ENCODE peak calls at places on chromosomes 2 and 18, in ten cellular contexts. Q is astrocyte of the spinal cord, H is H9, K is WTC11, S is fibroblast of lung, L is GM20000, N is PC-9, T is fibroblast of the aortic adventitia, O is H1, W is cardiac muscle cell. J is an unnamed sample.

GRCh38 chr2:212005077-212005671 is 533.4 kb downstream of the ERBB4 start:
- DNase-seq in W (peak), T (peak), K (peak), O (peak), L (peak), H (peak), S (peak), N (no peak), Q (peak), J (no peak)

GRCh38 chr18:57813245-57813644 is 10.1 kb upstream of the ATP8B1 start:
- DNase-seq in H (no peak), K (no peak), L (no peak), Q (peak), W (no peak), T (peak), O (no peak), N (peak), S (peak), J (no peak)

GRCh38 chr2:25833566-25833965 is 44.7 kb downstream of the ASXL2 start:
- DNase-seq in Q (no peak), O (no peak), K (no peak), S (no peak), N (no peak), H (no peak), T (no peak), W (no peak), L (no peak), J (no peak)

GRCh38 chr18:37641573-37641972 is 76.0 kb upstream of the CELF4 start:
- DNase-seq in L (no peak), N (no peak), W (no peak), H (no peak), K (no peak), T (no peak), Q (no peak), O (no peak), S (no peak), J (no peak)

GRCh38 chr2:11578081-11578948 is 44.5 kb downstream of the GREB1 start:
- DNase-seq in T (no peak), L (no peak), K (no peak), Q (no peak), H (no peak), W (no peak), N (no peak), S (no peak), O (no peak), J (no peak)

GRCh38 chr2:42659601-42660000 is 91.2 kb downstream of the MTA3 start:
- DNase-seq in K (no peak), T (no peak), W (no peak), N (no peak), O (no peak), H (no peak), S (no peak), Q (peak), L (no peak), J (no peak)

GRCh38 chr2:234422895-234423505 is 73.9 kb downstream of the ARL4C start:
- DNase-seq in O (no peak), H (no peak), S (no peak), W (no peak), L (no peak), K (no peak), T (no peak), N (no peak), Q (peak), J (no peak)

GRCh38 chr2:170396799-170397459 is 219.0 kb downstream of the MYO3B start:
- DNase-seq in S (peak), L (peak), H (no peak), K (no peak), T (peak), N (no peak), O (no peak), W (no peak), Q (peak), J (no peak)

GRCh38 chr2:36562245-36562644 is 35.7 kb downstream of the FEZ2 start:
- DNase-seq in L (no peak), S (peak), K (no peak), T (peak), W (no peak), O (no peak), Q (peak), N (peak), H (no peak), J (no peak)

GRCh38 chr2:201969938-201970785 is 63.5 kb upstream of the FZD7 start:
- DNase-seq in W (no peak), H (no peak), N (no peak), S (peak), L (no peak), Q (peak), O (no peak), K (no peak), T (peak), J (no peak)

GRCh38 chr18:68520406-68521075 is 194.4 kb downstream of the TMX3 start:
- DNase-seq in O (no peak), Q (peak), L (no peak), T (peak), K (no peak), W (no peak), H (no peak), N (no peak), S (peak), J (no peak)

GRCh38 chr18:43705850-43706249 is 428.6 kb upstream of the SYT4 start:
- DNase-seq in N (no peak), Q (no peak), K (no peak), W (no peak), O (no peak), S (no peak), T (no peak), H (no peak), L (no peak), J (no peak)

GRCh38 chr2:149076863-149077412 is 38.4 kb downstream of the LYPD6B start:
- DNase-seq in K (peak), H (peak), W (peak), L (no peak), T (no peak), N (peak), S (no peak), Q (no peak), O (peak), J (no peak)

GRCh38 chr2:200962821-200963128 is 685 bp downstream of the ORC2 start:
- DNase-seq in W (no peak), H (no peak), S (no peak), T (no peak), K (no peak), L (no peak), Q (no peak), N (no peak), O (no peak), J (no peak)

GRCh38 chr2:57890993-57891688 is 155.5 kb upstream of the VRK2 start:
- DNase-seq in Q (no peak), K (no peak), S (no peak), L (no peak), N (no peak), W (no peak), H (no peak), O (no peak), T (no peak), J (no peak)

GRCh38 chr2:74183878-74184277 is 5.2 kb upstream of the MOB1A start:
- DNase-seq in K (no peak), Q (no peak), W (no peak), S (no peak), T (no peak), O (no peak), L (no peak), H (no peak), N (no peak), J (no peak)

GRCh38 chr18:72460210-72460680 is 83.9 kb downstream of the CBLN2 start:
- DNase-seq in N (no peak), O (no peak), S (peak), L (no peak), W (no peak), K (no peak), H (no peak), T (no peak), Q (peak), J (no peak)

GRCh38 chr18:46660955-46661749 is 4.1 kb upstream of the LOXHD1 start:
- DNase-seq in S (peak), T (peak), L (no peak), O (peak), Q (peak), K (peak), W (peak), H (peak), N (no peak), J (no peak)

GRCh38 chr2:159615187-159615935 is 987 bp downstream of the BAZ2B start:
- DNase-seq in K (peak), Q (peak), W (peak), H (peak), N (peak), L (peak), T (peak), O (peak), S (peak), J (peak)

GRCh38 chr18:67363694-67364093 is 152.8 kb downstream of the DSEL start:
- DNase-seq in W (no peak), K (no peak), T (no peak), L (no peak), N (no peak), Q (no peak), H (no peak), O (no peak), S (no peak), J (no peak)

GRCh38 chr2:54855434-54855833 is 132.0 kb downstream of the EML6 start:
- DNase-seq in K (no peak), W (no peak), Q (peak), T (no peak), H (no peak), L (no peak), N (no peak), S (no peak), O (no peak), J (no peak)

GRCh38 chr2:207157162-207157481 is 8.6 kb downstream of the KLF7 start:
- DNase-seq in S (peak), K (no peak), Q (no peak), W (no peak), O (no peak), L (no peak), H (no peak), T (no peak), N (no peak), J (no peak)

GRCh38 chr18:22488554-22488953 is 70.8 kb upstream of the CTAGE1 start:
- DNase-seq in H (no peak), Q (no peak), W (no peak), T (peak), S (no peak), K (no peak), N (no peak), O (no peak), L (no peak), J (no peak)

GRCh38 chr2:189829092-189829843 is 45.0 kb downstream of the PMS1 start:
- DNase-seq in S (peak), T (peak), W (no peak), Q (no peak), K (no peak), H (no peak), L (no peak), N (no peak), O (no peak), J (no peak)

GRCh38 chr18:23401400-23402347 is 51.4 kb upstream of the RIOK3 start:
- DNase-seq in N (peak), L (no peak), Q (peak), S (peak), T (no peak), O (no peak), W (peak), K (peak), H (peak), J (no peak)

GRCh38 chr2:20148411-20148810 is 76.5 kb downstream of the SDC1 start:
- DNase-seq in L (no peak), H (no peak), N (no peak), K (no peak), S (no peak), T (no peak), W (no peak), O (no peak), Q (peak), J (no peak)

GRCh38 chr2:70657246-70657645 is 103.6 kb upstream of the TGFA start:
- DNase-seq in K (no peak), L (no peak), H (peak), N (no peak), O (peak), Q (no peak), S (no peak), T (no peak), W (no peak), J (peak)

GRCh38 chr2:156476516-156477206 is 40.5 kb downstream of the GPD2 start:
- DNase-seq in T (peak), L (peak), S (peak), W (no peak), N (peak), Q (peak), H (no peak), K (no peak), O (no peak), J (no peak)

GRCh38 chr2:161077367-161078210 is 82.6 kb upstream of the TANK start:
- DNase-seq in L (peak), W (no peak), H (no peak), N (no peak), O (no peak), K (no peak), S (peak), T (peak), Q (peak), J (no peak)

GRCh38 chr2:132665401-132665800 is 4.6 kb downstream of the LYPD1 start:
- DNase-seq in S (no peak), N (no peak), Q (no peak), L (no peak), O (no peak), K (no peak), H (no peak), W (no peak), T (no peak), J (no peak)

GRCh38 chr2:25078171-25079049 is 36.5 kb downstream of the EFR3B start:
- DNase-seq in T (peak), Q (peak), H (no peak), W (peak), K (no peak), O (no peak), S (peak), N (peak), L (no peak), J (no peak)

GRCh38 chr2:7037340-7038333 is 120.4 kb downstream of the RNF144A start:
- DNase-seq in S (peak), L (peak), H (peak), Q (peak), T (peak), W (peak), N (no peak), K (peak), O (peak), J (no peak)

GRCh38 chr18:49763590-49763989 is 49.7 kb downstream of the ACAA2 start:
- DNase-seq in H (no peak), L (no peak), W (no peak), Q (no peak), T (no peak), K (no peak), N (no peak), O (no peak), S (no peak), J (no peak)

GRCh38 chr2:180033993-180034894 is 27.1 kb upstream of the CWC22 start:
- DNase-seq in W (peak), N (no peak), K (peak), O (no peak), Q (peak), S (peak), T (peak), H (peak), L (no peak), J (peak)

GRCh38 chr18:45596048-45596447 is 19.2 kb upstream of the SLC14A2 start:
- DNase-seq in S (no peak), N (no peak), T (no peak), K (no peak), H (no peak), O (no peak), W (no peak), L (no peak), Q (no peak), J (no peak)

GRCh38 chr18:13522861-13523660 is 203.3 kb downstream of the FAM210A start:
- DNase-seq in H (no peak), Q (no peak), W (no peak), T (no peak), N (no peak), L (no peak), S (no peak), K (no peak), O (no peak), J (peak)

GRCh38 chr2:46008082-46008870 is 288.9 kb upstream of the EPAS1 start:
- DNase-seq in H (no peak), K (no peak), W (no peak), Q (peak), T (no peak), O (peak), L (no peak), N (peak), S (peak), J (no peak)

GRCh38 chr18:5500158-5500939 is 43.4 kb downstream of the EPB41L3 start:
- DNase-seq in O (no peak), N (no peak), S (no peak), L (no peak), Q (no peak), T (no peak), W (no peak), H (no peak), K (no peak), J (no peak)

GRCh38 chr18:13604751-13605150 is 121.6 kb downstream of the FAM210A start:
- DNase-seq in T (no peak), Q (no peak), N (no peak), H (no peak), L (no peak), W (no peak), S (no peak), O (no peak), K (no peak), J (peak)

GRCh38 chr2:224220581-224221255 is 181.2 kb downstream of the FAM124B start:
- DNase-seq in K (no peak), S (peak), Q (peak), T (peak), O (no peak), W (no peak), L (no peak), N (peak), H (no peak), J (no peak)

GRCh38 chr2:44342854-44343253 is 18.4 kb downstream of the PREPL start:
- DNase-seq in K (no peak), L (no peak), O (no peak), S (peak), H (no peak), W (no peak), Q (no peak), T (no peak), N (no peak), J (no peak)
- TF ChIP-seq CTCF in K (no peak), L (peak), O (peak), S (no peak), H (peak), W (peak), Q (peak), T (peak), N (peak), J (peak)

DNA sequence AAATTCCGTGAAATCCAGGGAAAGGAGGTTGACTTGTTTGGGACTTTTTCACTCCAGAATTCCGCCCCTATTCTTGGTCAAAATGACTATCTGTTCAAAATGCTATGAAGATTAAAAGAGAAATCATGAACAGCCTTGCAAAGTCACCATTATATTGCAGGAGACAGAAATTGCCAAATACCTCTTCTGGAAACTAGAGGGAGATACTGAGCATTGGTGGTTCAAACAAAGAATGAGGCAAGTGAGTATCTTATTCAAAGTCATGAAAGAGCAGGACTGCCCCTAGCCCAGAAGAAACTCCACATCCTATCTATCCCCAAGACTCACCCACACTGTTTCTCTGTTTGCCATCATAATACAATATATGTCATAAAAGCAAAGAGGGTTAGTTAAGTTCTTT is 862.3 kb upstream of the POU3F3 start:
- DNase-seq in S (no peak), L (no peak), H (no peak), Q (no peak), K (no peak), N (no peak), T (no peak), W (no peak), O (no peak), J (no peak)
- TF ChIP-seq CTCF in S (no peak), L (peak), H (peak), Q (peak), K (peak), N (peak), T (no peak), W (no peak), O (peak), J (peak)

DNA sequence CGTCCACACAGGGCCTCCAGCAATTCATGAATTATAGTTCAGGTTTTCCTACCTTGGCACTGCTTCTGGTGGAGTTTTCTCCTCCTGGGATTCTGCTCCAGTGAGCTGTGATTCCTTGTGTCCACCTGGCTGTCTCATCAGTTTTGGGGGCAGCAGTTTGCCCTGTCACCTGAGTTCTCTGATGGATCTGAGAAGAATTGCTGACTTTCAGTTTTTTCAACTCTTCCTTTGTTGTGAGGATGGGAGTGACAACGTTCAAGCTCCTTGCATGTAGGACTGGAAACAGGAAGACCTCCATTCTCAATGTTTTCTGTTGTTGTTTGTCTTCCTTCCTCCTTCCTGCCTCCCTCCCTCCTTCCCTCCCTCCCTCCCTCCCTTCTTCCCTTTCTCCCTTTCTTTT is 359.0 kb downstream of the TSN start:
- DNase-seq in T (no peak), N (no peak), W (no peak), Q (no peak), L (no peak), H (no peak), O (no peak), K (no peak), S (no peak), J (no peak)
- TF ChIP-seq CTCF in T (no peak), N (no peak), W (no peak), Q (no peak), L (no peak), H (no peak), O (no peak), K (no peak), S (no peak), J (no peak)

DNA sequence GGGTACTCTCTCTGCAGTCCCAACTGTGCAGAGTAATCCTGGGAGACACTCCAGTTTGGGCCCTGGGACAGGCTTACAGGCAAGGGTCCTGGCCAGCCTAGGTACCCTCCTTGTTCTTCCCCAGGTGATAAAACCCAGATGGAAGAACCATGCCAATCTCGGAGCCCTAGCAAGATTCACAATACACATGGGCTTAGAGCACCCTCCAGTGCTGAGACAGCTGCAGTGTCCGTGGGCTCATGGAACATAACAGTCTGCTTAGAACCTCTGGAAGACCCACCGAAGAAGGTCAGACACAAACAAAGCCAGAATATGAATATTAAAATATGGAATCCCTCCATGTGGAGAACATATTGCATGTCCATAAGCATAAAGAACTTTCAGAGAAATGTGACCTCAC is 568.1 kb downstream of the KCNJ3 start:
- DNase-seq in W (no peak), T (no peak), S (no peak), L (no peak), N (no peak), K (peak), O (no peak), H (no peak), Q (no peak), J (no peak)
- TF ChIP-seq CTCF in W (no peak), T (no peak), S (no peak), L (no peak), N (no peak), K (peak), O (peak), H (peak), Q (no peak), J (no peak)

GRCh38 chr2:117703868-117704267 is 110.6 kb upstream of the DDX18 start:
- DNase-seq in N (no peak), H (no peak), T (no peak), K (no peak), O (no peak), W (no peak), S (no peak), L (no peak), Q (no peak), J (no peak)
- TF ChIP-seq CTCF in N (no peak), H (peak), T (no peak), K (no peak), O (no peak), W (no peak), S (no peak), L (no peak), Q (no peak), J (no peak)

GRCh38 chr2:65620524-65620923 is 188.1 kb upstream of the SPRED2 start:
- DNase-seq in K (no peak), O (no peak), S (peak), L (no peak), T (no peak), N (no peak), Q (no peak), W (peak), H (no peak), J (no peak)
- TF ChIP-seq CTCF in K (no peak), O (peak), S (no peak), L (no peak), T (no peak), N (peak), Q (no peak), W (no peak), H (peak), J (no peak)

GRCh38 chr2:116440104-116440653 is 1374.3 kb upstream of the DDX18 start:
- DNase-seq in N (no peak), H (no peak), Q (no peak), T (no peak), L (no peak), O (no peak), S (no peak), K (no peak), W (no peak), J (no peak)

GRCh38 chr2:116435648-116436047 is 1378.8 kb upstream of the DDX18 start:
- DNase-seq in T (no peak), S (no peak), N (no peak), O (no peak), W (no peak), L (no peak), Q (no peak), K (no peak), H (no peak), J (no peak)
- TF ChIP-seq CTCF in T (no peak), S (no peak), N (peak), O (no peak), W (no peak), L (no peak), Q (no peak), K (no peak), H (peak), J (no peak)

J was measured in osteocyte.